ENCODE peak calls at places on chromosomes 12 and 14, in eight cellular contexts. I is H1; X is effector memory CD4-positive, alpha-beta T cell; T is body of pancreas; P is OCI-LY7; Y is CD8-positive, alpha-beta T cell; J is prostate gland; U is lower lobe of right lung. A is an unnamed sample.

GRCh38 chr12:130656411-130656810 is 59.7 kb downstream of the RIMBP2 start:
- DNase-seq in I (no peak), X (no peak), T (no peak), P (no peak), Y (no peak), J (no peak), U (no peak), A (no peak)

GRCh38 chr12:24947541-24948451 is 1.1 kb downstream of the BCAT1 start:
- DNase-seq in I (no peak), X (no peak), T (no peak), P (peak; percentile 34), Y (no peak), J (no peak), U (no peak), A (no peak)

GRCh38 chr12:128573907-128574306 is 249.9 kb downstream of the SLC15A4 start:
- DNase-seq in I (no peak), X (no peak), T (no peak), P (no peak), Y (no peak), J (no peak), U (no peak), A (no peak)

GRCh38 chr12:46436741-46437140 is 64.2 kb upstream of the SLC38A2 start:
- DNase-seq in I (no peak), X (no peak), T (no peak), P (no peak), Y (no peak), J (no peak), U (no peak), A (no peak)

GRCh38 chr14:51977075-51977474 is 12.3 kb upstream of the RTRAF start:
- DNase-seq in I (no peak), X (no peak), T (no peak), P (no peak), Y (no peak), J (no peak), U (no peak), A (no peak)

GRCh38 chr12:98224584-98225221 is 290.7 kb upstream of the TMPO start:
- DNase-seq in I (no peak), X (no peak), T (no peak), P (peak; percentile 77), Y (no peak), J (no peak), U (no peak), A (no peak)

GRCh38 chr14:96661244-96661969 is 135.8 kb upstream of the VRK1 start:
- DNase-seq in I (peak; percentile 39), X (no peak), T (no peak), P (no peak), Y (no peak), J (no peak), U (no peak), A (no peak)

GRCh38 chr14:77832301-77832700 is 32.4 kb downstream of the ADCK1 start:
- DNase-seq in I (no peak), X (no peak), T (no peak), P (no peak), Y (no peak), J (no peak), U (no peak), A (no peak)

GRCh38 chr12:26803552-26803951 is 29.4 kb downstream of the ITPR2 start:
- DNase-seq in I (no peak), X (no peak), T (no peak), P (no peak), Y (no peak), J (no peak), U (no peak), A (no peak)

GRCh38 chr14:106277503-106277902 is 751.1 kb downstream of the TMEM121 start:
- DNase-seq in I (no peak), X (no peak), T (no peak), P (peak; percentile 41), Y (no peak), J (no peak), U (no peak), A (peak; percentile 6)

GRCh38 chr14:62451221-62451620 is 594.0 kb downstream of the KCNH5 start:
- DNase-seq in I (no peak), X (no peak), T (no peak), P (no peak), Y (no peak), J (no peak), U (no peak), A (no peak)

DNA sequence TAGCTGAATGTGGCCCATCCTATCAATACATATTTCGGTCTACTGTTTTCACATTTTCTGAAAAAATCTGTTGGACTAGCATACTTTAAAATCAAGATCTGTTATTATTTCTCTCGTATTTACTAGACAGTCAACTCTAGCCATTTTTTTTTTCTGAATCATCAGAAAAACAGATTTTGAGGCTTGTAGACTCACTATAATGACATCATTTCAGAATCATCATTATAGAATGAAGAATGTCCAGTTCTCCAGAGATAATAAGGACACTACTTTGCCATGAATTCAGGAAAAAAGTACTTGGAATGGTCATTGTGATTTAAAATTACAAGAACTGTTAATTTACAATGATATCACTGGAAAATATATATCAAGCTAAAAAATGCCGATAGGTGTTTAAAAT is 589.8 kb downstream of the KCNH5 start:
- DNase-seq in I (no peak), X (no peak), T (no peak), P (no peak), Y (no peak), J (no peak), U (no peak), A (no peak)
- H3K9me3 ChIP-seq in I (no peaks in the 10 kb centered on the region), X (no peaks in the 10 kb centered on the region), T (no peaks in the 10 kb centered on the region), P (no peaks in the 10 kb centered on the region), Y (no peaks in the 10 kb centered on the region), J (no peaks in the 10 kb centered on the region), U (no peaks in the 10 kb centered on the region), A (no peaks in the 10 kb centered on the region)

DNA sequence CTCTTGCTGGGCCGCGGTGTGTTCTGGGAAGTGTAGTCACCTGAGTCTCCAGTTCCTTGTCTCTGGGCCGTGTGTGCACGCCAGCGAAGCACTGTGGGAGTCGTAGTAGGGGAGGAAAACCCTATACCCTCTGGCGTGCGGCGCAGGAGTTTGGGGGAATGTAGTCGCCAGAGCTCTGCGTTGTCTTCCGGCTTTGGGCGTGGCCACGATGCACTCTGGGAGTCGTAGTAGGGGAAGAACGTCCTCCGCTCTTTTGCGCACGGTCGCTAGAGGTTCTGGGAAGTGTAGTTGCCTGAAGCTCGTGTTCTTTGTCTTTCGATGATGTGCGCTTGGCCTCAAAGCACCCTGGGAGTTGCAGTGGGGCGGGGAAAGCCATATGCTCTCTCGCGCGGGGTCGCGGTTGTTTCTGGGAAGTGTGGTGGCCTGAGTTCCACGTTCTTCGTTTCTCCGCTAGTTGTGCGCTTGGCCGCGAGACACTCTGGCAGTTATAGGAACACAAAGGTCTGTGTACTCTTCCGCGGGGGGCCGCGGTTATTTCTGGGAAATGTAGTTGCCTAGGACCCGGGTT is 588 bp upstream of the ZNF140 start:
- DNase-seq in I (peak; percentile 94), X (peak; percentile 94), T (peak; percentile 99), P (peak; percentile 99), Y (peak; percentile 99), J (peak; percentile 98), U (peak; percentile 99), A (peak; percentile 99)
- H3K9me3 ChIP-seq in I (peaks cover 59% of the 10 kb centered on the region), X (peaks cover 26% of the 10 kb centered on the region), T (peaks cover 2% of the 10 kb centered on the region), P (peaks cover 60% of the 10 kb centered on the region), Y (peaks cover 51% of the 10 kb centered on the region), J (peaks cover 4% of the 10 kb centered on the region), U (peaks cover 76% of the 10 kb centered on the region), A (peaks cover 66% of the 10 kb centered on the region)

GRCh38 chr14:48333221-48333910 is 658.0 kb upstream of the MDGA2 start:
- DNase-seq in I (no peak), X (no peak), T (no peak), P (no peak), Y (no peak), J (no peak), U (no peak), A (no peak)

GRCh38 chr14:48325486-48325885 is 650.1 kb upstream of the MDGA2 start:
- DNase-seq in I (no peak), X (no peak), T (no peak), P (no peak), Y (no peak), J (no peak), U (no peak), A (no peak)

GRCh38 chr14:48331421-48331820 is 656.0 kb upstream of the MDGA2 start:
- DNase-seq in I (no peak), X (no peak), T (no peak), P (no peak), Y (no peak), J (no peak), U (no peak), A (no peak)
- H3K9me3 ChIP-seq in I (no peaks in the 10 kb centered on the region), X (no peaks in the 10 kb centered on the region), T (no peaks in the 10 kb centered on the region), P (no peaks in the 10 kb centered on the region), Y (no peaks in the 10 kb centered on the region), J (no peaks in the 10 kb centered on the region), U (no peaks in the 10 kb centered on the region), A (no peaks in the 10 kb centered on the region)

GRCh38 chr14:81953419-81953818 is 419.8 kb upstream of the SEL1L start:
- DNase-seq in I (no peak), X (no peak), T (no peak), P (no peak), Y (no peak), J (no peak), U (no peak), A (no peak)
- H3K9me3 ChIP-seq in I (no peaks in the 10 kb centered on the region), X (no peaks in the 10 kb centered on the region), T (no peaks in the 10 kb centered on the region), P (no peaks in the 10 kb centered on the region), Y (no peaks in the 10 kb centered on the region), J (no peaks in the 10 kb centered on the region), U (no peaks in the 10 kb centered on the region), A (no peaks in the 10 kb centered on the region)

GRCh38 chr12:38662851-38663250 is 242.5 kb downstream of the CPNE8 start:
- DNase-seq in I (no peak), X (no peak), T (no peak), P (no peak), Y (no peak), J (no peak), U (no peak), A (no peak)
- H3K9me3 ChIP-seq in I (no peaks in the 10 kb centered on the region), X (no peaks in the 10 kb centered on the region), T (no peaks in the 10 kb centered on the region), P (no peaks in the 10 kb centered on the region), Y (no peaks in the 10 kb centered on the region), J (no peaks in the 10 kb centered on the region), U (peaks cover 11% of the 10 kb centered on the region), A (peaks cover 6% of the 10 kb centered on the region)

GRCh38 chr12:6198556-6198955 is 1.6 kb upstream of the CD9 start:
- DNase-seq in I (no peak), X (no peak), T (no peak), P (no peak), Y (no peak), J (no peak), U (no peak), A (no peak)

GRCh38 chr12:6200266-6201198 is at the start of gene CD9:
- DNase-seq in I (peak; percentile 72), X (no peak), T (peak; percentile 82), P (no peak), Y (no peak), J (peak; percentile 85), U (peak; percentile 88), A (no peak)

GRCh38 chr12:6199531-6200265 is 502 bp upstream of the CD9 start:
- DNase-seq in I (peak; percentile 79), X (no peak), T (peak; percentile 54), P (no peak), Y (no peak), J (peak; percentile 64), U (peak; percentile 86), A (peak; percentile 87)

GRCh38 chr12:6197996-6198395 is 2.2 kb upstream of the CD9 start:
- DNase-seq in I (no peak), X (no peak), T (no peak), P (no peak), Y (no peak), J (peak; percentile 54), U (no peak), A (no peak)

GRCh38 chr12:6199211-6199530 is 1.0 kb upstream of the CD9 start:
- DNase-seq in I (no peak), X (no peak), T (no peak), P (no peak), Y (no peak), J (no peak), U (no peak), A (no peak)
- H3K9me3 ChIP-seq in I (no peaks in the 10 kb centered on the region), X (no peaks in the 10 kb centered on the region), T (no peaks in the 10 kb centered on the region), P (no peaks in the 10 kb centered on the region), Y (no peaks in the 10 kb centered on the region), J (no peaks in the 10 kb centered on the region), U (no peaks in the 10 kb centered on the region), A (no peaks in the 10 kb centered on the region)

GRCh38 chr14:26941521-26941920 is 343.7 kb upstream of the NOVA1 start:
- DNase-seq in I (no peak), X (no peak), T (no peak), P (no peak), Y (no peak), J (no peak), U (no peak), A (no peak)
- H3K9me3 ChIP-seq in I (no peaks in the 10 kb centered on the region), X (no peaks in the 10 kb centered on the region), T (no peaks in the 10 kb centered on the region), P (peaks cover 6% of the 10 kb centered on the region), Y (no peaks in the 10 kb centered on the region), J (no peaks in the 10 kb centered on the region), U (no peaks in the 10 kb centered on the region), A (no peaks in the 10 kb centered on the region)

A was measured in NT2/D1.